ENCODE peak calls at places on chromosomes 11 and 22, in nine cellular contexts. S is HuH-7, M is NCI-H1105 treated with DMSO at 0.1 percent for 48 hours, L is heart left ventricle, E is fibroblast of pulmonary artery, C is kidney, B is left colon, G is aorta, Y is G401. Z is an unnamed sample.

GRCh38 chr11:69080361-69080973 is 31.7 kb downstream of the TPCN2 start:
- DNase-seq in S (no peak), M (no peak), L (no peak), E (no peak), C (no peak), B (no peak), G (no peak), Y (no peak), Z (peak)

GRCh38 chr11:59658036-59658435 is 10.8 kb downstream of the PATL1 start:
- DNase-seq in S (no peak), M (no peak), L (no peak), E (peak), C (no peak), B (no peak), G (no peak), Y (no peak), Z (no peak)

GRCh38 chr11:134036484-134037092 is 32.3 kb upstream of the JAM3 start:
- DNase-seq in S (no peak), M (no peak), L (no peak), E (no peak), C (no peak), B (no peak), G (no peak), Y (no peak), Z (no peak)

GRCh38 chr11:10770626-10771254 is 19.7 kb downstream of the CTR9 start:
- DNase-seq in S (peak), M (peak), L (peak), E (peak), C (no peak), B (peak), G (no peak), Y (peak), Z (no peak)

GRCh38 chr22:20219667-20220628 is 48.2 kb downstream of the RTN4R start:
- DNase-seq in S (no peak), M (no peak), L (no peak), E (no peak), C (no peak), B (no peak), G (no peak), Y (no peak), Z (no peak)

GRCh38 chr11:34180045-34180813 is 74.8 kb downstream of the NAT10 start:
- DNase-seq in S (no peak), M (no peak), L (no peak), E (no peak), C (no peak), B (no peak), G (no peak), Y (no peak), Z (no peak)

GRCh38 chr11:92979176-92979575 is 9.7 kb downstream of the MTNR1B start:
- DNase-seq in S (no peak), M (no peak), L (no peak), E (peak), C (no peak), B (no peak), G (no peak), Y (no peak), Z (peak)

GRCh38 chr22:39103431-39103830 is 6.4 kb downstream of the APOBEC3H start:
- DNase-seq in S (no peak), M (no peak), L (no peak), E (no peak), C (no peak), B (no peak), G (no peak), Y (no peak), Z (no peak)

GRCh38 chr11:35173011-35173511 is 34.1 kb downstream of the CD44 start:
- DNase-seq in S (peak), M (no peak), L (peak), E (peak), C (no peak), B (peak), G (no peak), Y (no peak), Z (no peak)

GRCh38 chr11:32333335-32333991 is 101.9 kb downstream of the WT1 start:
- DNase-seq in S (peak), M (no peak), L (peak), E (peak), C (peak), B (peak), G (peak), Y (peak), Z (no peak)

GRCh38 chr11:79026803-79027445 is 413.9 kb downstream of the TENM4 start:
- DNase-seq in S (no peak), M (no peak), L (no peak), E (no peak), C (no peak), B (no peak), G (no peak), Y (no peak), Z (no peak)

GRCh38 chr11:128029219-128029722 is 558.1 kb downstream of the ETS1 start:
- DNase-seq in S (no peak), M (peak), L (no peak), E (peak), C (no peak), B (no peak), G (no peak), Y (no peak), Z (no peak)

GRCh38 chr11:102882389-102883024 is 7.7 kb upstream of the MMP12 start:
- DNase-seq in S (no peak), M (no peak), L (no peak), E (peak), C (no peak), B (no peak), G (no peak), Y (no peak), Z (peak)

GRCh38 chr11:107769189-107769588 is 57.3 kb upstream of the SLN start:
- DNase-seq in S (no peak), M (no peak), L (no peak), E (peak), C (no peak), B (no peak), G (no peak), Y (no peak), Z (peak)

GRCh38 chr22:20738394-20739089 is 35.4 kb upstream of the SERPIND1 start:
- DNase-seq in S (no peak), M (no peak), L (no peak), E (no peak), C (peak), B (no peak), G (no peak), Y (no peak), Z (no peak)

GRCh38 chr22:42747701-42748513 is 27.2 kb upstream of the A4GALT start:
- DNase-seq in S (no peak), M (no peak), L (no peak), E (peak), C (no peak), B (no peak), G (no peak), Y (peak), Z (peak)

GRCh38 chr11:38867338-38867737 is 2269.3 kb upstream of the RAG2 start:
- DNase-seq in S (no peak), M (no peak), L (no peak), E (peak), C (no peak), B (no peak), G (no peak), Y (no peak), Z (no peak)

GRCh38 chr22:38172489-38173155 is 9.0 kb downstream of the PLA2G6 start:
- DNase-seq in S (no peak), M (no peak), L (peak), E (peak), C (peak), B (peak), G (peak), Y (peak), Z (no peak)

GRCh38 chr11:118975771-118976709 is 4.5 kb downstream of the FOXR1 start:
- DNase-seq in S (no peak), M (peak), L (no peak), E (no peak), C (no peak), B (no peak), G (no peak), Y (no peak), Z (no peak)

GRCh38 chr11:130070829-130071205 is 1.1 kb downstream of the APLP2 start:
- DNase-seq in S (no peak), M (peak), L (peak), E (peak), C (peak), B (peak), G (peak), Y (peak), Z (no peak)

GRCh38 chr11:72754544-72755155 is 2.4 kb upstream of the ARAP1 start:
- DNase-seq in S (no peak), M (no peak), L (no peak), E (no peak), C (peak), B (no peak), G (no peak), Y (no peak), Z (no peak)

GRCh38 chr11:1880746-1881441 is 10.8 kb downstream of the PRR33 start:
- DNase-seq in S (no peak), M (no peak), L (no peak), E (no peak), C (no peak), B (no peak), G (no peak), Y (no peak), Z (no peak)

GRCh38 chr11:114928260-114928870 is 250.0 kb downstream of the NXPE2 start:
- DNase-seq in S (no peak), M (no peak), L (no peak), E (no peak), C (no peak), B (no peak), G (no peak), Y (peak), Z (no peak)

GRCh38 chr22:22342697-22343602 is 98.4 kb downstream of the VPREB1 start:
- DNase-seq in S (peak), M (peak), L (no peak), E (peak), C (peak), B (peak), G (no peak), Y (peak), Z (peak)

GRCh38 chr11:90594658-90595057 is 371.8 kb upstream of the CHORDC1 start:
- DNase-seq in S (no peak), M (no peak), L (no peak), E (no peak), C (peak), B (no peak), G (no peak), Y (no peak), Z (no peak)

GRCh38 chr22:48756146-48757111 is 1071.2 kb downstream of the BRD1 start:
- DNase-seq in S (no peak), M (no peak), L (peak), E (no peak), C (no peak), B (no peak), G (no peak), Y (no peak), Z (no peak)

GRCh38 chr11:121091492-121092179 is 9.4 kb upstream of the TECTA start:
- DNase-seq in S (peak), M (no peak), L (no peak), E (no peak), C (no peak), B (no peak), G (peak), Y (peak), Z (no peak)

GRCh38 chr11:128544625-128545024 is 42.7 kb downstream of the ETS1 start:
- DNase-seq in S (no peak), M (peak), L (no peak), E (peak), C (no peak), B (no peak), G (no peak), Y (no peak), Z (no peak)

GRCh38 chr22:30884211-30885000 is 84.2 kb downstream of the MORC2 start:
- DNase-seq in S (no peak), M (no peak), L (peak), E (no peak), C (peak), B (no peak), G (peak), Y (no peak), Z (no peak)